ENCODE peak calls at places on chromosomes 3 and 15, in eight cellular contexts. One of them, this sample, is unnamed.

GRCh38 chr3:188760408-188760807 is 411.4 kb upstream of the TPRG1 start:
- DNase-seq in esophagus squamous epithelium: no peak
- DNase-seq in endothelial cell of umbilical vein: no peak
- DNase-seq in K562: no peak
- DNase-seq in NB4: no peak
- DNase-seq in GM12892: no peak
- DNase-seq in ovary: no peak
- DNase-seq in heart left ventricle: no peak
- DNase-seq in this sample: no peak

GRCh38 chr15:63018639-63019038 is 23.9 kb upstream of the TPM1 start:
- DNase-seq in GM12892: no peak
- DNase-seq in esophagus squamous epithelium: no peak
- DNase-seq in NB4: peak; percentile 68
- DNase-seq in endothelial cell of umbilical vein: no peak
- DNase-seq in K562: no peak
- DNase-seq in heart left ventricle: no peak
- DNase-seq in ovary: no peak
- DNase-seq in this sample: no peak

GRCh38 chr15:77021803-77022381 is 27.0 kb downstream of the PSTPIP1 start:
- DNase-seq in ovary: no peak
- DNase-seq in NB4: peak; percentile 60
- DNase-seq in K562: no peak
- DNase-seq in heart left ventricle: peak; percentile 28
- DNase-seq in esophagus squamous epithelium: no peak
- DNase-seq in endothelial cell of umbilical vein: no peak
- DNase-seq in GM12892: peak; percentile 9
- DNase-seq in this sample: no peak

GRCh38 chr3:25567806-25568524 is 96.7 kb downstream of the TOP2B start:
- DNase-seq in endothelial cell of umbilical vein: no peak
- DNase-seq in GM12892: no peak
- DNase-seq in NB4: no peak
- DNase-seq in heart left ventricle: no peak
- DNase-seq in K562: no peak
- DNase-seq in ovary: no peak
- DNase-seq in esophagus squamous epithelium: no peak
- DNase-seq in this sample: no peak

GRCh38 chr3:98806583-98806982 is 43.4 kb downstream of the ST3GAL6 start:
- DNase-seq in endothelial cell of umbilical vein: no peak
- DNase-seq in K562: no peak
- DNase-seq in heart left ventricle: no peak
- DNase-seq in esophagus squamous epithelium: no peak
- DNase-seq in ovary: no peak
- DNase-seq in NB4: no peak
- DNase-seq in GM12892: no peak
- DNase-seq in this sample: no peak

GRCh38 chr15:34493001-34493400 is 55.4 kb upstream of the GOLGA8A start:
- DNase-seq in K562: no peak
- DNase-seq in GM12892: no peak
- DNase-seq in heart left ventricle: no peak
- DNase-seq in ovary: no peak
- DNase-seq in NB4: no peak
- DNase-seq in endothelial cell of umbilical vein: no peak
- DNase-seq in esophagus squamous epithelium: no peak
- DNase-seq in this sample: no peak

GRCh38 chr3:27659279-27660021 is 62.7 kb downstream of the EOMES start:
- DNase-seq in heart left ventricle: peak; percentile 56
- DNase-seq in NB4: peak; percentile 52
- DNase-seq in endothelial cell of umbilical vein: peak; percentile 55
- DNase-seq in ovary: peak; percentile 42
- DNase-seq in GM12892: peak; percentile 13
- DNase-seq in esophagus squamous epithelium: no peak
- DNase-seq in K562: peak; percentile 42
- DNase-seq in this sample: peak; percentile 33

GRCh38 chr15:73996939-73997338 is 2.4 kb downstream of the PML start:
- DNase-seq in GM12892: no peak
- DNase-seq in ovary: no peak
- DNase-seq in heart left ventricle: no peak
- DNase-seq in esophagus squamous epithelium: no peak
- DNase-seq in NB4: peak; percentile 68
- DNase-seq in K562: peak; percentile 28
- DNase-seq in endothelial cell of umbilical vein: peak; percentile 85
- DNase-seq in this sample: no peak

GRCh38 chr3:9196009-9196408 is 53.4 kb downstream of the SRGAP3 start:
- DNase-seq in heart left ventricle: no peak
- DNase-seq in esophagus squamous epithelium: no peak
- DNase-seq in NB4: no peak
- DNase-seq in endothelial cell of umbilical vein: no peak
- DNase-seq in K562: no peak
- DNase-seq in GM12892: no peak
- DNase-seq in ovary: no peak
- DNase-seq in this sample: no peak

GRCh38 chr15:46127361-46127874 is 492.6 kb downstream of the SQOR start:
- DNase-seq in NB4: no peak
- DNase-seq in heart left ventricle: no peak
- DNase-seq in esophagus squamous epithelium: no peak
- DNase-seq in ovary: no peak
- DNase-seq in K562: no peak
- DNase-seq in endothelial cell of umbilical vein: no peak
- DNase-seq in GM12892: no peak
- DNase-seq in this sample: no peak

GRCh38 chr3:37054370-37054769 is 61.1 kb downstream of the MLH1 start:
- DNase-seq in NB4: peak; percentile 77
- DNase-seq in GM12892: peak; percentile 2
- DNase-seq in K562: peak; percentile 42
- DNase-seq in ovary: no peak
- DNase-seq in endothelial cell of umbilical vein: peak; percentile 40
- DNase-seq in esophagus squamous epithelium: no peak
- DNase-seq in heart left ventricle: no peak
- DNase-seq in this sample: no peak

GRCh38 chr3:138963161-138963560 is 16.1 kb downstream of the FOXL2NB start:
- DNase-seq in K562: no peak
- DNase-seq in ovary: no peak
- DNase-seq in endothelial cell of umbilical vein: no peak
- DNase-seq in NB4: no peak
- DNase-seq in esophagus squamous epithelium: no peak
- DNase-seq in heart left ventricle: no peak
- DNase-seq in GM12892: no peak
- DNase-seq in this sample: no peak

GRCh38 chr3:66702126-66702525 is 201.3 kb upstream of the LRIG1 start:
- DNase-seq in endothelial cell of umbilical vein: no peak
- DNase-seq in heart left ventricle: no peak
- DNase-seq in GM12892: no peak
- DNase-seq in esophagus squamous epithelium: no peak
- DNase-seq in NB4: no peak
- DNase-seq in K562: no peak
- DNase-seq in ovary: no peak
- DNase-seq in this sample: no peak

GRCh38 chr15:99452728-99453643 is 112.8 kb upstream of the MEF2A start:
- DNase-seq in endothelial cell of umbilical vein: peak; percentile 67
- DNase-seq in esophagus squamous epithelium: no peak
- DNase-seq in NB4: peak; percentile 38
- DNase-seq in K562: no peak
- DNase-seq in ovary: peak; percentile 61
- DNase-seq in GM12892: peak; percentile 63
- DNase-seq in heart left ventricle: peak; percentile 96
- DNase-seq in this sample: peak; percentile 55

DNA sequence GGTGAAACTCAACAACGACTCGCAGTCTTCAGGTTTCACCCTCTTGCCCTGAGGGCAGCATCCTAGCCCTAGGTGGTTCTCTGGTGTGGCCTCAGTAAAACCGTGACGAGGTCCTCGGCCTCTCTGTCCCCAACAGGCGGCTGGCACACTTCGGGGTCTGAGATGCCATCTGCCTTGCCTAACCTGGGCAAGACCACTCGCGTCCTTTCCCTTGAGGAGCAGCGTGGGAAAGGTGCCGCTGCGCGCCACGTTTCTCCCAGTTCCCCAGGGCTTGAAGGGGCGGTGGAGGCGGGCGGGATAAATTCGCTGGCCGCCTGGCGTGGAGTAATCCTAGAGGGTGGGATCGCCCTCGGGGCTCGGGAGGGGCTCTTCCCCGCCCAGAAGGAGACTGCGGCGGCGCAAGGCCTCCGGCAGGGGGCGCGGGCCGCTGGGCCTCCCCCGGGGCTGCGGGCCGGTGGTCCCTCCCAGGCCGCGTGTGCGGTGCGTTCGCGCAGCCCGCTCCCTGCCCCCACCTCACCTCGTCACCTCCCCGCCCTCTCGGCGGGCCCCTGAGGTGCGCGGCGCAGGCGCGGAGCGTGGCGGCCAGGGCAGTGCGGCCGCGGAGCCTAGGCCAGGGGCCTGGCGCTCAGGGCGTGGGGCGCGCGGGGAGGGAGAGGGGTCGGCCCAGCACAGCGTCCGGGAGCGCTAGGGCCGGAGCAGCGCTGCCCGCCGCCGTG is at the start of gene ZNF639:
- DNase-seq in endothelial cell of umbilical vein: peak; percentile 90
- DNase-seq in ovary: peak; percentile 88
- DNase-seq in GM12892: peak; percentile 90
- DNase-seq in esophagus squamous epithelium: peak; percentile 27
- DNase-seq in K562: peak; percentile 93
- DNase-seq in NB4: peak; percentile 91
- DNase-seq in heart left ventricle: peak; percentile 89
- DNase-seq in this sample: peak; percentile 90
- TF ChIP-seq POLR2A in endothelial cell of umbilical vein: peak; percentile 36
- TF ChIP-seq POLR2A in ovary: peak; percentile 63
- TF ChIP-seq POLR2A in GM12892: peak; percentile 72
- TF ChIP-seq POLR2A in esophagus squamous epithelium: peak; percentile 54
- TF ChIP-seq POLR2A in K562: peak; percentile 37
- TF ChIP-seq POLR2A in NB4: peak; percentile 88
- TF ChIP-seq POLR2A in heart left ventricle: no peak
- TF ChIP-seq POLR2A in this sample: peak; percentile 69

DNA sequence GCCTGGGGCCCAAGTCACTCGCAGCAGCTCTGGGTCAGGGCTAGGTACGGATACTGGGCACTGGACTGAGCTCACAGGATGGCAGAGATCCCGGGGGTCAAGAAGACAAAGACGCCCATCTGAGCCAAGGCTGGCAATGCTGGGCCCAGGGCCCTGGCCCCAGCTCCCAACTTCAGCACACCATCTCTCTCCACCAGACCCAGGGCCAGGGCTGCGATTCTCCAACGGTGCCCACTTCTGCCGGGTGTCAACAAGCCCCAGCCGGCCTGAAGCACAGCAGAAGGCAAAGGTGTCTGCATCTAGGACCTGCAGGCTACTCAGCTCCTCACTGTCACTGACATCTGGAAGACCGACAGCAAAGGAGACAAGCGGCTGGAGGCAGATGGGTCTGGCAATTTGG is 8.6 kb downstream of the WDR73 start:
- DNase-seq in GM12892: no peak
- DNase-seq in K562: no peak
- DNase-seq in NB4: no peak
- DNase-seq in heart left ventricle: no peak
- DNase-seq in endothelial cell of umbilical vein: no peak
- DNase-seq in esophagus squamous epithelium: no peak
- DNase-seq in ovary: no peak
- DNase-seq in this sample: no peak
- TF ChIP-seq POLR2A in GM12892: no peak
- TF ChIP-seq POLR2A in K562: no peak
- TF ChIP-seq POLR2A in NB4: no peak
- TF ChIP-seq POLR2A in heart left ventricle: no peak
- TF ChIP-seq POLR2A in endothelial cell of umbilical vein: no peak
- TF ChIP-seq POLR2A in esophagus squamous epithelium: no peak
- TF ChIP-seq POLR2A in ovary: no peak
- TF ChIP-seq POLR2A in this sample: no peak

DNA sequence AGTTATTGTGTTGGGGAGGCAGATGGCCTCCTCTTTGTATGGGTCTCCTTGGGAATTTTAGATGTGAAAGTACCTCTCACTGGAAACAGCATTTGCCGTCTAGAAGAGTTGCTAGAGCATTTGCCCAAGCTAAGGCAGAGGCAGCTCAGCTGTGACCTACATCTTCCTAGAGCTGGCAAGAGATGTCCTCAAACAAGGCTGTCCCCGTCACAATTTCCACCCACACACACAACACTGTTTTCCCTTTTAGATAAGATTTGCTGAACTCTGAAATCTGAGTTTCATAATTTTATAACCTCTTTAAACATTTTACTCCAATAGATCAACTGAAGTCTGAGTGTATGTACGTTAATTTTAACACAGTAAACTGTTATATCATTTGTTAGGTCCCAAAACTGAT is 352.6 kb downstream of the EPHB1 start:
- DNase-seq in NB4: no peak
- DNase-seq in esophagus squamous epithelium: no peak
- DNase-seq in GM12892: no peak
- DNase-seq in heart left ventricle: no peak
- DNase-seq in endothelial cell of umbilical vein: no peak
- DNase-seq in K562: no peak
- DNase-seq in ovary: no peak
- DNase-seq in this sample: no peak
- TF ChIP-seq POLR2A in NB4: no peak
- TF ChIP-seq POLR2A in esophagus squamous epithelium: no peak
- TF ChIP-seq POLR2A in GM12892: no peak
- TF ChIP-seq POLR2A in heart left ventricle: no peak
- TF ChIP-seq POLR2A in endothelial cell of umbilical vein: no peak
- TF ChIP-seq POLR2A in K562: no peak
- TF ChIP-seq POLR2A in ovary: no peak
- TF ChIP-seq POLR2A in this sample: no peak

GRCh38 chr3:30694668-30695067 is 88.3 kb downstream of the TGFBR2 start:
- DNase-seq in GM12892: no peak
- DNase-seq in endothelial cell of umbilical vein: no peak
- DNase-seq in heart left ventricle: no peak
- DNase-seq in esophagus squamous epithelium: no peak
- DNase-seq in NB4: no peak
- DNase-seq in ovary: no peak
- DNase-seq in K562: no peak
- DNase-seq in this sample: no peak
- TF ChIP-seq POLR2A in GM12892: no peak
- TF ChIP-seq POLR2A in endothelial cell of umbilical vein: no peak
- TF ChIP-seq POLR2A in heart left ventricle: no peak
- TF ChIP-seq POLR2A in esophagus squamous epithelium: no peak
- TF ChIP-seq POLR2A in NB4: no peak
- TF ChIP-seq POLR2A in ovary: no peak
- TF ChIP-seq POLR2A in K562: no peak
- TF ChIP-seq POLR2A in this sample: no peak

GRCh38 chr3:50156549-50156948 is 1.4 kb downstream of the SEMA3F start:
- DNase-seq in ovary: no peak
- DNase-seq in NB4: no peak
- DNase-seq in esophagus squamous epithelium: no peak
- DNase-seq in GM12892: no peak
- DNase-seq in K562: no peak
- DNase-seq in endothelial cell of umbilical vein: no peak
- DNase-seq in heart left ventricle: no peak
- DNase-seq in this sample: no peak

GRCh38 chr3:50157821-50158556 is 2.9 kb downstream of the SEMA3F start:
- DNase-seq in esophagus squamous epithelium: no peak
- DNase-seq in GM12892: no peak
- DNase-seq in heart left ventricle: no peak
- DNase-seq in NB4: no peak
- DNase-seq in endothelial cell of umbilical vein: peak; percentile 57
- DNase-seq in ovary: no peak
- DNase-seq in K562: peak; percentile 55
- DNase-seq in this sample: no peak

GRCh38 chr3:50155491-50155878 is 361 bp downstream of the SEMA3F start:
- DNase-seq in GM12892: no peak
- DNase-seq in NB4: no peak
- DNase-seq in K562: no peak
- DNase-seq in esophagus squamous epithelium: no peak
- DNase-seq in ovary: no peak
- DNase-seq in heart left ventricle: no peak
- DNase-seq in endothelial cell of umbilical vein: no peak
- DNase-seq in this sample: no peak

GRCh38 chr3:50155891-50156290 is 767 bp downstream of the SEMA3F start:
- DNase-seq in heart left ventricle: no peak
- DNase-seq in K562: no peak
- DNase-seq in NB4: no peak
- DNase-seq in GM12892: no peak
- DNase-seq in ovary: no peak
- DNase-seq in esophagus squamous epithelium: no peak
- DNase-seq in endothelial cell of umbilical vein: peak; percentile 42
- DNase-seq in this sample: no peak

GRCh38 chr3:50156991-50157493 is 1.9 kb downstream of the SEMA3F start:
- DNase-seq in GM12892: no peak
- DNase-seq in esophagus squamous epithelium: no peak
- DNase-seq in ovary: no peak
- DNase-seq in endothelial cell of umbilical vein: peak; percentile 54
- DNase-seq in NB4: no peak
- DNase-seq in heart left ventricle: no peak
- DNase-seq in K562: peak; percentile 30
- DNase-seq in this sample: no peak
- TF ChIP-seq POLR2A in GM12892: no peak
- TF ChIP-seq POLR2A in esophagus squamous epithelium: peak; percentile 38
- TF ChIP-seq POLR2A in ovary: no peak
- TF ChIP-seq POLR2A in endothelial cell of umbilical vein: peak; percentile 96
- TF ChIP-seq POLR2A in NB4: no peak
- TF ChIP-seq POLR2A in heart left ventricle: no peak
- TF ChIP-seq POLR2A in K562: no peak
- TF ChIP-seq POLR2A in this sample: no peak

This sample was measured in uterus.